ENCODE peak calls at places on chromosomes 11 and 22, in ten cellular contexts. H is ovary, R is glutamatergic neuron, J is cardiac muscle cell, P is foreskin keratinocyte, M is endothelial cell, U is HFF-Myc, K is GM06990, G is dorsolateral prefrontal cortex, B is retinal pigment epithelial cell. C is an unnamed sample.
A peak's percentile ranks its signal among the peaks of the same experiment; 100 is the strongest.

GRCh38 chr11:1863352-1864215 is 10.7 kb downstream of the LSP1 start:
- DNase-seq in H (peak; percentile 82), R (peak; percentile 56), J (peak; percentile 61), P (peak; percentile 37), M (peak; percentile 51), U (peak; percentile 44), K (no peak), G (peak; percentile 31), B (peak; percentile 66), C (no peak)

GRCh38 chr22:39612811-39613548 is 42.4 kb downstream of the CACNA1I start:
- DNase-seq in H (no peak), R (no peak), J (no peak), P (no peak), M (no peak), U (no peak), K (no peak), G (no peak), B (no peak), C (no peak)

GRCh38 chr22:43567691-43568308 is 156.0 kb downstream of the MPPED1 start:
- DNase-seq in H (no peak), R (no peak), J (no peak), P (no peak), M (no peak), U (no peak), K (no peak), G (peak; percentile 24), B (no peak), C (no peak)

GRCh38 chr11:113296447-113297205 is 17.8 kb upstream of the TTC12 start:
- DNase-seq in H (peak; percentile 69), R (no peak), J (no peak), P (no peak), M (no peak), U (no peak), K (no peak), G (no peak), B (no peak), C (no peak)

GRCh38 chr11:10328314-10329090 is 23.6 kb downstream of the ADM start:
- DNase-seq in H (no peak), R (no peak), J (no peak), P (no peak), M (no peak), U (no peak), K (no peak), G (no peak), B (no peak), C (no peak)

GRCh38 chr11:24496371-24496727 is 504 bp upstream of the LUZP2 start:
- DNase-seq in H (no peak), R (no peak), J (no peak), P (no peak), M (no peak), U (no peak), K (no peak), G (no peak), B (no peak), C (no peak)

GRCh38 chr22:37018815-37019308 is 385 bp downstream of the TST start:
- DNase-seq in H (peak; percentile 85), R (peak; percentile 49), J (peak; percentile 61), P (no peak), M (peak; percentile 41), U (no peak), K (no peak), G (peak; percentile 30), B (no peak), C (no peak)

GRCh38 chr22:27609411-27610029 is 192.0 kb downstream of the MN1 start:
- DNase-seq in H (no peak), R (no peak), J (no peak), P (no peak), M (no peak), U (no peak), K (no peak), G (peak; percentile 20), B (no peak), C (no peak)

GRCh38 chr11:22730319-22730718 is 63.9 kb downstream of the GAS2 start:
- DNase-seq in H (no peak), R (no peak), J (peak; percentile 34), P (no peak), M (no peak), U (no peak), K (no peak), G (no peak), B (no peak), C (no peak)

GRCh38 chr22:31229402-31230140 is 17.5 kb downstream of the LIMK2 start:
- DNase-seq in H (peak; percentile 64), R (no peak), J (no peak), P (no peak), M (no peak), U (no peak), K (no peak), G (no peak), B (no peak), C (no peak)

GRCh38 chr11:79342236-79342635 is 98.6 kb downstream of the TENM4 start:
- DNase-seq in H (no peak), R (no peak), J (no peak), P (no peak), M (no peak), U (no peak), K (no peak), G (no peak), B (no peak), C (no peak)

GRCh38 chr11:9459573-9460321 is 1.1 kb upstream of the ZNF143 start:
- DNase-seq in H (no peak), R (no peak), J (peak; percentile 28), P (peak; percentile 18), M (no peak), U (no peak), K (peak; percentile 47), G (peak; percentile 21), B (peak; percentile 26), C (no peak)

GRCh38 chr11:61173456-61173855 is 12.2 kb upstream of the VPS37C start:
- DNase-seq in H (no peak), R (no peak), J (no peak), P (no peak), M (no peak), U (no peak), K (no peak), G (no peak), B (no peak), C (no peak)

GRCh38 chr11:13003726-13004493 is 5.2 kb upstream of the RASSF10 start:
- DNase-seq in H (no peak), R (no peak), J (no peak), P (no peak), M (no peak), U (no peak), K (no peak), G (no peak), B (no peak), C (no peak)

DNA sequence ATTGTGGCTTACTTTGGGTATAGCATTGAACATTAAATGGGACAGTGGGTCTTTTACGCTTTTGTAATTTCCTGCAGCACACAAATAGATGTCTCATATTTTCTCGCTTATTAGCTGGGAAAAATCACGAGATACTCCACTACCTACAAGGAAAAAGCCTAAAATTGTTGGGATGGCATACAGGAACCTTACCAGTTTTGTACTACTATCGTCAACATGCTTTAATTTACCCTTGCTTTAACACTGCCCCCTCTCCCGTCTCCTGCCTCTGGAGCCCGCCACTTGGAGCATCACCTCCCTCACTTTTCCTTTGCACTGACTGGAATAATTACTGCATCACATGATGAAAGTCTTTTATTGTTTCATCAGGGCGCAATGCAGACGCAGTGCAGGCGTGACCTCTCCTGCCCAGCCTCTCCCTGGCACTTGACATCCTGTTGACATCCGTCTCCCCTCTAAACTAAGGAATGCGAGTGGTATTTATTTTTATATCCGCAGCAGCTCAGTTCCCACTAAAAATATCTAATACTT is 1.0 kb upstream of the FNBP4 start:
- DNase-seq in H (peak; percentile 51), R (peak; percentile 29), J (peak; percentile 76), P (peak; percentile 40), M (peak; percentile 22), U (peak; percentile 60), K (peak; percentile 29), G (peak; percentile 46), B (peak; percentile 91), C (no peak)
- TF ChIP-seq CTCF in H (no peak), R (no peak), J (peak; percentile 3), P (peak; percentile 16), M (no peak), U (no peak), K (no peak), G (no peak), B (no peak), C (no peak)

DNA sequence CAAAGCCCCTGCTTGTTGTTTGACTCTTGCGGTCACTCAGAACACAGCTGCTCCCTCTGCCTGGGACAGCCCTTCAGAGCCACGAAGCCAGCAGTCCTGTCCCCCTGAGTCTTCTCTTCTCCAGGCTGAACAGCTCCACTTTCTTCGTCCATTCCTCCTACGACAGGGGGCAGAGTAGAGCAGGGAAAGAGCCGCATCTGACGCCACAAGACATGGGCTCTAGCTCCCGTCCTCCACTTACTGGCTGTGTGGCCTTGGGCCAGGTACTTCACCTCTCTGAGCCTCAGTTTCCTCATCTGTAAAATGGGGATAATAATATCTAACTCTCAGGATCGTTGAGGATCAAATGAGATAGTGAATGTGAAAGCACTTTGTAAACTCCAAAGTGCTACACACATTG is 29.9 kb downstream of the CHRDL2 start:
- DNase-seq in H (no peak), R (no peak), J (no peak), P (no peak), M (no peak), U (no peak), K (no peak), G (no peak), B (no peak), C (no peak)
- TF ChIP-seq CTCF in H (no peak), R (no peak), J (peak; percentile 29), P (peak; percentile 32), M (no peak), U (peak; percentile 26), K (peak; percentile 50), G (no peak), B (peak; percentile 27), C (peak; percentile 11)

GRCh38 chr11:70158201-70158600 is 44.9 kb upstream of the FADD start:
- DNase-seq in H (no peak), R (peak; percentile 47), J (peak; percentile 73), P (no peak), M (peak; percentile 59), U (no peak), K (no peak), G (no peak), B (no peak), C (no peak)
- TF ChIP-seq CTCF in H (no peak), R (peak; percentile 15), J (peak; percentile 36), P (peak; percentile 41), M (peak; percentile 30), U (peak; percentile 48), K (peak; percentile 42), G (no peak), B (peak; percentile 48), C (peak; percentile 60)

DNA sequence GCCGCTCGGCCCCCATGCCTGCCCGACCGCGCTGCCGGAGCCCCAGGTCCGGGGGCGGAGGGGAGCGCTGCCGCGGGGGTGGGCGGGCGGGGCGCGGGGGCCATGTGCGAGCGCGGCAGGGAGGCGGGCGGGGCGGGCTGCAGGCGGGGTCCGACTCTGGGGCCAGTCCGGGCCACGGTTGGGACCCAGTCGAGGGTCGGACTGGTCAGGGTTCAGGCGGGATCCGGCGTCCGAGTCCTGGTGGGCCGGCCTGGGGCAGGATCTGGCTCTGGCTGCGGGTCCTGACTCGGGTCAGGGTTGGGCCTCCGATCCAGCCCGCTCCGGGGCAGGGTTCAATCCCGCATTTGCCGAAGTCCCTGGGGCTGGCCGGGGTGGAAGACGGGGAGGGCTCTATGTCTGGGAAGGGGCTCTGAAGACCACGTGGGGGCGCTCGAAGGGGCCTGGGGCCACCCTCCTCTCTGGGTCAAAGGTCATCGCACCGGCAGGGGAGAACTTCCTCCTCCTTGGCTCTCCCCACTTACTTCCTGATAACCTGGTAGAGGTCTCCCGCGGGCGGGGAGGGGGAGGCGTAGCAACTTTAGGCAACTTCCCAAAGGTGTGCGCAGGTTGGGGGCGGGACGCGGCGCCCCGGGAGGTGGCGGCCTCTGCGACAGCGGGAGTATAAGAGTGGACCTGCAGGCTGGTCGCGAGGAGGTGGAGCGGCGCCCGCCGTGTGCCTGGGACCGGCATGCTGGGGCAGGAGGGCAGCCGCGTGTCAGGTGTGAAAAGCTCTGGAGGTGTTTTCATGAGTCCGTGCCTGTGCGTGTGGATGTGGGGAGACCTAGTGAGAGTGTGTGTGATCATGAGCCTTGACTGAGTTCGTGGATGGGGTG is 603 bp downstream of the ESRRA start:
- DNase-seq in H (peak; percentile 81), R (peak; percentile 67), J (peak; percentile 64), P (no peak), M (peak; percentile 63), U (no peak), K (peak; percentile 77), G (peak; percentile 47), B (no peak), C (peak; percentile 75)
- TF ChIP-seq CTCF in H (no peak), R (peak; percentile 28), J (peak; percentile 27), P (peak; percentile 61), M (peak; percentile 62), U (peak; percentile 24), K (peak; percentile 72), G (peak; percentile 21), B (peak; percentile 38), C (peak; percentile 57)

C was measured in progenitor cell of endocrine pancreas.